ENCODE peak calls at places on chromosomes 4 and X, in seven cellular contexts. K is CD8-positive, alpha-beta memory T cell; L is brain microvascular endothelial cell; C is uterus; Z is left lung; G is A549; O is pancreas. X is an unnamed sample.

GRCh38 chr4:66062044-66062443 is 391.8 kb upstream of the EPHA5 start:
- DNase-seq in G (no peak), C (no peak), L (no peak), Z (no peak), K (no peak), O (no peak), X (no peak)

GRCh38 chrX:53223068-53223693 is 1.8 kb downstream of the KDM5C start:
- DNase-seq in O (no peak), Z (no peak), C (no peak), G (peak; percentile 18), K (no peak), L (no peak), X (no peak)

GRCh38 chr4:25172964-25173917 is 13.0 kb upstream of the SEPSECS start:
- DNase-seq in G (peak; percentile 72), K (no peak), L (peak; percentile 98), O (no peak), Z (no peak), C (peak; percentile 85), X (peak; percentile 73)

GRCh38 chr4:136725286-136726081 is 806.8 kb downstream of the PCDH18 start:
- DNase-seq in G (no peak), C (no peak), Z (no peak), L (peak; percentile 4), O (no peak), K (no peak), X (no peak)

GRCh38 chr4:6270691-6271121 is 1.1 kb downstream of the WFS1 start:
- DNase-seq in G (no peak), Z (peak; percentile 22), K (no peak), O (no peak), L (no peak), C (no peak), X (no peak)

GRCh38 chrX:16368696-16369095 is 201.4 kb downstream of the MAGEB17 start:
- DNase-seq in L (no peak), Z (no peak), C (no peak), O (no peak), K (no peak), G (no peak), X (no peak)

GRCh38 chrX:140815868-140816267 is 106.3 kb downstream of the LINC00632 start:
- DNase-seq in O (no peak), G (no peak), C (no peak), L (peak; percentile 12), K (no peak), Z (no peak), X (no peak)

GRCh38 chrX:48665991-48666390 is 17.6 kb upstream of the WAS start:
- DNase-seq in K (no peak), O (no peak), Z (no peak), C (no peak), L (peak; percentile 4), G (no peak), X (no peak)

GRCh38 chr4:26884486-26884988 is 23.9 kb downstream of the STIM2 start:
- DNase-seq in O (no peak), Z (no peak), C (no peak), G (no peak), K (peak; percentile 53), L (no peak), X (no peak)

GRCh38 chr4:98919996-98920395 is 8.9 kb downstream of the EIF4E start:
- DNase-seq in O (no peak), C (no peak), K (no peak), G (no peak), L (no peak), Z (no peak), X (no peak)

GRCh38 chrX:121975666-121976065 is 928.3 kb downstream of the GLUD2 start:
- DNase-seq in Z (no peak), O (no peak), G (no peak), K (no peak), L (no peak), C (no peak), X (no peak)

GRCh38 chrX:2500681-2501151 is at the start of the genes DHRSX and ZBED1:
- DNase-seq in O (peak; percentile 84), C (no peak), G (peak; percentile 37), Z (peak; percentile 92), L (no peak), K (peak; percentile 40), X (no peak)

GRCh38 chrX:3176439-3176820 is 135.2 kb downstream of the ARSF start:
- DNase-seq in K (no peak), Z (no peak), L (no peak), O (no peak), C (no peak), G (no peak), X (no peak)

GRCh38 chrX:2719774-2720447 is 28.8 kb downstream of the CD99 start:
- DNase-seq in C (no peak), O (no peak), G (no peak), K (no peak), L (no peak), Z (no peak), X (no peak)

GRCh38 chr4:89800527-89801103 is 36.3 kb downstream of the SNCA start:
- DNase-seq in O (no peak), K (no peak), C (no peak), Z (no peak), G (no peak), L (peak; percentile 24), X (peak; percentile 46)

GRCh38 chr4:79964715-79965345 is 108.2 kb downstream of the ANTXR2 start:
- DNase-seq in L (no peak), C (no peak), O (no peak), G (no peak), Z (peak; percentile 68), K (no peak), X (no peak)

GRCh38 chr4:99998062-99998880 is 48.2 kb upstream of the H2AZ1 start:
- DNase-seq in C (no peak), Z (no peak), O (no peak), G (peak; percentile 34), K (no peak), L (peak; percentile 40), X (peak; percentile 54)

GRCh38 chr4:99893991-99894981 is at the start of gene LAMTOR3:
- DNase-seq in O (peak; percentile 91), C (peak; percentile 89), Z (peak; percentile 96), G (peak; percentile 87), L (peak; percentile 86), K (peak; percentile 89), X (peak; percentile 74)

GRCh38 chr4:20318899-20319291 is 67.2 kb downstream of the SLIT2 start:
- DNase-seq in Z (no peak), G (no peak), L (no peak), O (no peak), K (no peak), C (no peak), X (no peak)

GRCh38 chr4:180164799-180165198 is 2078.4 kb upstream of the TENM3 start:
- DNase-seq in G (peak; percentile 12), L (no peak), O (no peak), K (no peak), Z (no peak), C (no peak), X (no peak)

GRCh38 chr4:76767983-76768382 is 130.0 kb downstream of the SOWAHB start:
- DNase-seq in G (peak; percentile 19), O (no peak), Z (no peak), L (peak; percentile 39), C (no peak), K (no peak), X (peak; percentile 81)

GRCh38 chrX:21745756-21746155 is 12.2 kb downstream of the SMPX start:
- DNase-seq in G (peak; percentile 24), K (no peak), C (no peak), Z (no peak), O (peak; percentile 62), L (peak; percentile 43), X (peak; percentile 1)

GRCh38 chrX:136861877-136862276 is 18.6 kb downstream of the RBMX start:
- DNase-seq in C (no peak), K (no peak), O (no peak), G (no peak), L (no peak), Z (no peak), X (no peak)
- H3K27ac ChIP-seq in C (no peak overlapping the region), K (no peak overlapping the region), O (no peak overlapping the region), G (no peak overlapping the region), L (no peak overlapping the region), Z (no peak overlapping the region), X (no peak overlapping the region)

DNA sequence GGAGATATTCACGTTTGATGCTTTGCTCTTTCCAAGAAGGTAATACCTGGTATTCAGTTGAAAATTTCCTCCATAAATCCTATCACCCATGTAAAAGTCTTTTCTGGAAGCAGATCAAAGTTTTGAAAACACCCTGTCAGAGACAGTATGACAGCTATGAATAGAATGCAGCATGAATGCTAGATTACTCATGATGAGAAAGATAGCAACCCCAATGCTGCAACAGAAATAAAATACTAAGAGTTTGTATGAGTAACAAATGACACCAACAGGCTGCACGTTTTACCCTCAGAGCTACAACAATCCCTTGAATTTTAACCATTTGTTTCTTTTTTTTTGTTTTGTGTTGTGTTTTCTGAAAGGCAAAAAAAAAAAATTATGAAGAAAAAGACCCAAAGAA is 108.6 kb downstream of the ARHGAP6 start:
- DNase-seq in L (peak; percentile 45), Z (no peak), O (no peak), C (no peak), G (peak; percentile 2), K (no peak), X (no peak)
- H3K4me3 ChIP-seq in L (no peak overlapping the region), Z (no peak overlapping the region), O (no peak overlapping the region), C (no peak overlapping the region), G (no peak overlapping the region), K (no peak overlapping the region), X (no peak overlapping the region)

DNA sequence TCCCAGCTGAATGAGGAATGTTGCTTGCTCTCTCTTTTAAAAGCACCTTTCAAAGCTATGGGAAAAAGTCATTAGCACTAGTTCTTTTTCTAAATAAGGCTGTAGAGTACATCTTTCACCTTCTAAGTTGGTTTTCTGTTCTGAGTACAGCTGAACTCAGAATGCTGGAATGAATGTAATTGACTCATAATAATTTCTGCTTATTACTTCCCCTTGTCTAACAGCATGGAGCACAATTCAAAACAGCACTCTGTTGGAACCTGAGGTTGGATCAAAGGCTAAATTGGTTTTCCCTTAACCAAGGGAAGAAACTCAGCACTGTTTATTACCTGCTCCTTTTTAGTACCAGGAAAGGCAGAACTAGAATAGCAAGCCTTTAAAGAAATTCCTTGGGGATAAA is 33.5 kb upstream of the CYP2U1 start:
- DNase-seq in C (no peak), Z (no peak), K (no peak), G (no peak), O (no peak), L (no peak), X (no peak)
- H3K27ac ChIP-seq in C (peak overlapping the region; percentile 54), Z (no peak overlapping the region), K (no peak overlapping the region), G (no peak overlapping the region), O (no peak overlapping the region), L (no peak overlapping the region), X (no peak overlapping the region)

GRCh38 chr4:87046111-87046510 is 111.3 kb downstream of the AFF1 start:
- DNase-seq in G (no peak), K (no peak), L (no peak), Z (no peak), O (no peak), C (no peak), X (no peak)

GRCh38 chr4:87047281-87047798 is 112.5 kb downstream of the AFF1 start:
- DNase-seq in Z (no peak), O (no peak), K (no peak), G (no peak), L (no peak), C (no peak), X (no peak)

GRCh38 chr4:87042986-87043820 is 108.4 kb downstream of the AFF1 start:
- DNase-seq in C (no peak), O (no peak), G (no peak), Z (no peak), K (no peak), L (no peak), X (no peak)

GRCh38 chr4:87044511-87045369 is 109.9 kb downstream of the AFF1 start:
- DNase-seq in L (no peak), K (no peak), Z (no peak), G (no peak), O (no peak), C (no peak), X (no peak)

GRCh38 chr4:87045659-87046058 is 110.8 kb downstream of the AFF1 start:
- DNase-seq in O (no peak), C (peak; percentile 51), L (no peak), G (no peak), K (no peak), Z (no peak), X (no peak)
- H3K4me3 ChIP-seq in O (no peak overlapping the region), C (peak overlapping the region; percentile 27), L (no peak overlapping the region), G (no peak overlapping the region), K (no peak overlapping the region), Z (no peak overlapping the region), X (no peak overlapping the region)

X was measured in SJSA1.